ENCODE peak calls at places on chromosomes 5 and 9, in ten cellular contexts. W, M, X, H, N, Z, O, B, T and I are unnamed samples.
A peak's percentile ranks its signal among the peaks of the same experiment; 100 is the strongest.

GRCh38 chr5:96226941-96227552 is 206.0 kb downstream of the PCSK1 start:
- DNase-seq in H (peak; percentile 94), Z (no peak), B (peak; percentile 93), T (no peak), W (no peak), N (no peak), X (no peak), M (peak; percentile 60), O (peak; percentile 93), I (peak; percentile 95)

GRCh38 chr5:10630126-10630525 is 66.3 kb downstream of the ANKRD33B start:
- DNase-seq in W (no peak), X (no peak), T (no peak), O (no peak), M (no peak), N (no peak), B (no peak), Z (no peak), H (no peak), I (no peak)

GRCh38 chr9:124621371-124622328 is 114.5 kb upstream of the NR5A1 start:
- DNase-seq in B (peak; percentile 22), O (peak; percentile 47), H (no peak), X (no peak), T (no peak), N (no peak), Z (no peak), M (no peak), W (no peak), I (peak; percentile 71)

GRCh38 chr5:89230178-89230577 is 347.2 kb upstream of the MEF2C start:
- DNase-seq in O (no peak), T (no peak), W (no peak), B (no peak), H (no peak), Z (no peak), N (no peak), M (no peak), X (no peak), I (no peak)

GRCh38 chr5:109688647-109688998 is 1.1 kb upstream of the MAN2A1 start:
- DNase-seq in X (no peak), W (no peak), H (no peak), B (peak; percentile 61), Z (peak; percentile 48), O (peak; percentile 50), T (peak; percentile 63), N (no peak), M (no peak), I (peak; percentile 31)

GRCh38 chr9:125536184-125537152 is 170.5 kb downstream of the MAPKAP1 start:
- DNase-seq in O (peak; percentile 63), H (no peak), X (no peak), W (no peak), Z (no peak), N (no peak), T (no peak), M (no peak), B (no peak), I (no peak)

GRCh38 chr5:178651046-178651810 is 24.4 kb upstream of the CLK4 start:
- DNase-seq in B (peak; percentile 11), Z (no peak), X (no peak), N (no peak), T (no peak), O (peak; percentile 97), H (peak; percentile 72), W (no peak), M (no peak), I (peak; percentile 88)

GRCh38 chr9:31372796-31373587 is 1011.5 kb upstream of the ACO1 start:
- DNase-seq in N (no peak), Z (no peak), H (no peak), M (no peak), X (no peak), T (no peak), B (no peak), O (no peak), W (no peak), I (no peak)

GRCh38 chr5:179054876-179055275 is 5.3 kb upstream of the ZNF354C start:
- DNase-seq in T (no peak), M (no peak), H (no peak), B (no peak), N (no peak), O (no peak), X (no peak), Z (no peak), W (no peak), I (no peak)

GRCh38 chr5:151631941-151632340 is 40.8 kb upstream of the FAT2 start:
- DNase-seq in W (no peak), O (no peak), T (no peak), N (no peak), B (no peak), Z (no peak), M (no peak), H (no peak), X (no peak), I (no peak)
- H3K4me3 ChIP-seq in W (no peak overlapping the region), O (no peak overlapping the region), T (no peak overlapping the region), N (no peak overlapping the region), B (no peak overlapping the region), Z (no peak overlapping the region), M (no peak overlapping the region), H (no peak overlapping the region), X (no peak overlapping the region), I (no peak overlapping the region)

GRCh38 chr5:61277190-61277589 is 54.9 kb upstream of the ZSWIM6 start:
- DNase-seq in X (no peak), O (peak; percentile 69), Z (no peak), M (no peak), T (peak; percentile 37), W (no peak), N (no peak), B (peak; percentile 61), H (no peak), I (peak; percentile 63)
- TF ChIP-seq CTCF in X (peak; percentile 11), O (peak; percentile 59), Z (no peak), M (no peak), T (peak; percentile 60), W (no peak), N (no peak), B (peak; percentile 35), H (peak; percentile 45), I (peak; percentile 57)

GRCh38 chr9:708182-708555 is 133.3 kb upstream of the DMRT1 start:
- DNase-seq in W (no peak), N (no peak), M (no peak), Z (no peak), H (no peak), O (peak; percentile 27), T (peak; percentile 10), X (no peak), B (no peak), I (peak; percentile 55)
- H3K4me3 ChIP-seq in W (peak overlapping the region; percentile 48), N (no peak overlapping the region), M (no peak overlapping the region), Z (no peak overlapping the region), H (peak overlapping the region; percentile 46), O (peak overlapping the region; percentile 42), T (peak overlapping the region; percentile 31), X (no peak overlapping the region), B (peak overlapping the region; percentile 56), I (peak overlapping the region; percentile 39)

GRCh38 chr9:878239-878638 is 36.7 kb downstream of the DMRT1 start:
- DNase-seq in M (no peak), Z (no peak), O (no peak), W (no peak), T (no peak), X (no peak), N (no peak), B (no peak), H (no peak), I (no peak)

GRCh38 chr9:886886-887285 is 45.4 kb downstream of the DMRT1 start:
- DNase-seq in B (no peak), Z (no peak), O (no peak), H (no peak), N (no peak), T (no peak), X (no peak), M (no peak), W (no peak), I (no peak)

GRCh38 chr9:880725-881124 is 39.2 kb downstream of the DMRT1 start:
- DNase-seq in N (no peak), T (no peak), Z (no peak), X (no peak), H (no peak), B (no peak), W (no peak), O (no peak), M (no peak), I (no peak)

GRCh38 chr9:882416-882931 is 41.0 kb downstream of the DMRT1 start:
- DNase-seq in T (peak; percentile 22), X (no peak), B (no peak), N (no peak), M (no peak), Z (peak; percentile 8), O (no peak), H (no peak), W (no peak), I (no peak)

DNA sequence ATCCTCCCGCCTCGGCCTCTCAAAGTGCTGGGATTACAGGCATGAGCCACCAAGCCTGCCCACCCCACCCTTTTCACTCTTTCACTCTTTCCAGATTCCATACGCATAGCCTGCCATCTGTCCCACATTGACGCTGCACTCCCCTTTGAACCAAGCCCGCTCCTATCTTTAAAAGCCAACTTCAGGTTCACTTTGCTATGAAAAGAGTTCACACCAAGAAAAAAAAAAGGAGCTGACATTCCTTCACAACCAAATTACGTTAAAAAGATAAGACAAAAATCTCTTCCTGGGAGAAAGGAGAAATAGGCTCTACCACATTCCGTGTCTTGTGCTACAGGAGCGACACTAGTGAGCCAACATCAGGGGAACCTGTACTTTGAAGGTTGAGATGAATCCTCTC is 41.5 kb downstream of the DMRT1 start:
- DNase-seq in B (no peak), T (no peak), M (no peak), W (no peak), N (no peak), O (no peak), X (no peak), H (no peak), Z (no peak), I (no peak)
- TF ChIP-seq CTCF in B (no peak), T (no peak), M (no peak), W (no peak), N (no peak), O (no peak), X (no peak), H (no peak), Z (no peak), I (no peak)

DNA sequence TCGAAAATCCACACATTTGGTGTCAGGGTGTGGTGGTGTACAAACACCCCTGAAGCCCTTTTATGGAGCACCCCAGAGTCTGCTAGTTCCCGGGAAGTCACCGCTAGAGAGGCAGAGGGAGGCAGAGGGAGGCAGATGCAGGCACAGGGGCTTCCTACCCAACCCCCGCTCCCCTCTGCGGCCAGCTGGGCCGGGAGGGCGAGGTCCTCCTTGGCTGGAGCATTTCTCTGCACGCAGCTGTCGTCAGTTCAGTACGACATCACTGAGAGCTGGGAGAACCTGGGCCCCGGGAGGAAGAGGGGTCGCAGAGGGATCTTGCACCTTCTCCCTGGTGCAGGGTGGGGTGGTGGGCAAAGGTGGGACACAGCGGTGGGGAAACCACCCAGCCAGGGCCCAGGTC is 15.8 kb upstream of the UBAC1 start:
- DNase-seq in Z (no peak), O (no peak), H (no peak), N (no peak), X (no peak), W (no peak), M (no peak), B (no peak), T (no peak), I (no peak)
- H3K4me3 ChIP-seq in Z (no peak overlapping the region), O (no peak overlapping the region), H (no peak overlapping the region), N (no peak overlapping the region), X (no peak overlapping the region), W (no peak overlapping the region), M (no peak overlapping the region), B (no peak overlapping the region), T (no peak overlapping the region), I (no peak overlapping the region)